ENCODE peak calls at places on chromosome 16, in five cellular contexts. X is neural progenitor cell, W is kidney epithelial cell, V is GM12878, G is lung. N is an unnamed sample.

GRCh38 chr16:79758615-79759346 is 158.2 kb upstream of the MAF start:
- DNase-seq in X (no peak), W (peak; percentile 16), V (no peak), G (no peak), N (no peak)

GRCh38 chr16:3865241-3865640 is 15.3 kb downstream of the CREBBP start:
- DNase-seq in X (no peak), W (no peak), V (no peak), G (no peak), N (no peak)

GRCh38 chr16:71296584-71297133 is 7.5 kb upstream of the CMTR2 start:
- DNase-seq in X (no peak), W (no peak), V (no peak), G (no peak), N (no peak)

GRCh38 chr16:23712976-23713375 is at the start of gene ERN2:
- DNase-seq in X (peak; percentile 50), W (no peak), V (no peak), G (no peak), N (no peak)

GRCh38 chr16:77171750-77172635 is 19.0 kb upstream of the MON1B start:
- DNase-seq in X (peak; percentile 75), W (no peak), V (no peak), G (no peak), N (peak; percentile 30)

GRCh38 chr16:82344157-82344556 is 174.1 kb upstream of the MPHOSPH6 start:
- DNase-seq in X (peak; percentile 47), W (no peak), V (no peak), G (no peak), N (peak; percentile 0)

GRCh38 chr16:51237207-51237606 is 86.1 kb upstream of the SALL1 start:
- DNase-seq in X (no peak), W (no peak), V (no peak), G (no peak), N (no peak)

GRCh38 chr16:425740-426114 is 278 bp downstream of the RAB11FIP3 start:
- DNase-seq in X (peak; percentile 73), W (no peak), V (no peak), G (no peak), N (no peak)

GRCh38 chr16:20306401-20306800 is 20.9 kb downstream of the GP2 start:
- DNase-seq in X (no peak), W (no peak), V (no peak), G (no peak), N (no peak)
- H3K4me3 ChIP-seq in X (no peak overlapping the region), W (no peak overlapping the region), V (no peak overlapping the region), G (no peak overlapping the region), N (no peak overlapping the region)

DNA sequence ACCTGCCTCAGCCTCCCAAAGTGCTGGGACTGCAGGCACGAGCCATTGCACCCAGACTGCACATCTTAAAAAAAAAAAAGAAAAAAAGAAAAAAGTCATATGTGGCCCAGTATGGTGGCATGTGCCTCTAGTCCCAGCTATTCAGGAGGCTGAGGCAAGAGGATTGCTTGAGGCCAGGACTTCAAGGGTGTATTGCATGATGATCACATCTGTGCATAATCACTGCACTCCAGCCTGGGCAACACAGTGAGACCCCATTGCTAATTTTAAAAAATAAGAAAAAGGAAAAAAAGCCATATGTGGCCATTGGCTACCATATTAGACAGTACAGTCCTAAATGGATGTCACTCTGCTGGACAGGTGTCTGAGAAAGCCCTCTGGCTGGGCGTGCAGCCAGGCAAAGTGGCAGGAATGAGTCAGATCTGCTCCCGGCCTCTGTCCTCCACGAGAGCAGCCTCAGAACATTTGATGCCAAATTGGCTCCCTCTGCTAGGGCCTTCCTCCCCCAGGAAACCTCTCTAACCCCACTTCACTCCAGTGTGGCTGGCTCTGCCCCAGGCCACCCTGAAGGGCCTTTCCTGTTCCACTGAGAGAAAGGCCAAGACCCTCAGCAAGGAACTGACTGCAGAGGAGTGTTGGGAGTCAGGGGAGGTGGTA is 14.7 kb downstream of the CA7 start:
- DNase-seq in X (no peak), W (no peak), V (no peak), G (peak; percentile 73), N (peak; percentile 66)
- TF ChIP-seq CTCF in X (no peak), W (no peak), V (no peak), G (no peak), N (no peak)

GRCh38 chr16:49281481-49281842 is at the start of gene CBLN1:
- DNase-seq in X (no peak), W (no peak), V (no peak), G (no peak), N (no peak)

GRCh38 chr16:49280861-49281331 is 742 bp downstream of the CBLN1 start:
- DNase-seq in X (no peak), W (no peak), V (no peak), G (no peak), N (no peak)

GRCh38 chr16:49281843-49282642 is 405 bp upstream of the CBLN1 start:
- DNase-seq in X (peak; percentile 99), W (no peak), V (no peak), G (peak; percentile 82), N (peak; percentile 76)

GRCh38 chr16:49283376-49284049 is 1.9 kb upstream of the CBLN1 start:
- DNase-seq in X (peak; percentile 29), W (no peak), V (no peak), G (no peak), N (no peak)

DNA sequence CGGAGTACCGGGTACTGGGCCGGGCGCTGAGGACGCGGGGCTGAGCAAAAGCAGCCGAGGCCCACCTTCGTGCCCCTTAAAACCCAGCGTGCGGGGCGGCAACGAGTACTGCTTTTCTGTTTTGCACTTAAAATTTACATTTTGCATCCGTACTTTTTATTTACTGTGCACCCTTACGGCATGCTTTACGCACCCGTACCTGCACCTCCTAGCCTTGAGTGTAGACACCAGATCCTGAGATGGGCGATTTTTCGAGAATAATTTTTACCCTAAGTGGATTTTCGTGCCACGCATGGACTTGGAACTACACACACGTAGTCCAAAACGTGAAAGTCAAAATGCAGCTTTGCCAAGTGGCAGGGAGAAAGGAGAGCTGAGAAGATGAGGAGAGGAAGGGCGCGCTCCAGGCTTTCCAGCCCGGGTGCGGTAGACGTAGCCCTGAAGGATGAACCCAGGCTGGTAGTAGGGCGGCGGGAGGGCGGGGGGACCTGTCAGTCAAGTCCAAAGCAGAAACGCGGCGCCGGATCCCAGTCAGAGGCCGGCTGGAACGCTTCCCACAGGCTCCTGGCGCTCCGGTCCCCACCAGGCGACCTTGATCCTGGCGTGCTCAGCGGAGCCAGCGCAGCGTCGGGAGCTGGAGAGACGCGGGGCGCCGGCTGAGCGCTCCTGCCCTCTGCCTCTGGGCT is 1.2 kb upstream of the CBLN1 start:
- DNase-seq in X (peak; percentile 49), W (no peak), V (no peak), G (no peak), N (no peak)
- H3K4me3 ChIP-seq in X (peak overlapping the region; percentile 65), W (no peak overlapping the region), V (no peak overlapping the region), G (no peak overlapping the region), N (no peak overlapping the region)

GRCh38 chr16:56317998-56318912 is 107.1 kb downstream of the AMFR start:
- DNase-seq in X (peak; percentile 88), W (no peak), V (peak; percentile 3), G (peak; percentile 85), N (peak; percentile 62)
- TF ChIP-seq CTCF in X (peak; percentile 83), W (peak; percentile 97), V (peak; percentile 83), G (peak; percentile 93), N (peak; percentile 94)

GRCh38 chr16:29290631-29291247 is 115.8 kb downstream of the NPIPB11 start:
- DNase-seq in X (peak; percentile 76), W (peak; percentile 88), V (peak; percentile 44), G (peak; percentile 98), N (peak; percentile 94)
- H3K4me3 ChIP-seq in X (no peak overlapping the region), W (no peak overlapping the region), V (no peak overlapping the region), G (no peak overlapping the region), N (peak overlapping the region; percentile 17)